ENCODE peak calls at places on chromosomes 11 and 22, in five cellular contexts. X, B, Q, T and K are unnamed samples.

GRCh38 chr22:20523118-20523983 is 15.9 kb downstream of the MED15 start:
- DNase-seq in X (no peak), B (peak), Q (no peak), T (no peak), K (peak)

GRCh38 chr11:14015711-14016110 is 53.2 kb downstream of the SPON1 start:
- DNase-seq in X (no peak), B (peak), Q (peak), T (peak), K (no peak)

GRCh38 chr22:28801845-28802594 is 1.7 kb upstream of the XBP1 start:
- DNase-seq in X (peak), B (no peak), Q (peak), T (no peak), K (peak)

GRCh38 chr11:69891421-69892236 is 72.4 kb upstream of the FGF3 start:
- DNase-seq in X (peak), B (no peak), Q (no peak), T (no peak), K (no peak)

GRCh38 chr11:86172894-86173293 is 71.7 kb upstream of the EED start:
- DNase-seq in X (no peak), B (peak), Q (no peak), T (no peak), K (no peak)

GRCh38 chr11:103608566-103608965 is 427.9 kb upstream of the DDI1 start:
- DNase-seq in X (no peak), B (peak), Q (no peak), T (no peak), K (no peak)

GRCh38 chr22:41979423-41980250 is 10.4 kb downstream of the SEPTIN3 start:
- DNase-seq in X (no peak), B (no peak), Q (no peak), T (no peak), K (no peak)

GRCh38 chr11:18865951-18866350 is 73.3 kb downstream of the MRGPRX1 start:
- DNase-seq in X (no peak), B (no peak), Q (no peak), T (peak), K (no peak)

GRCh38 chr11:83195649-83196048 is 2.1 kb downstream of the ANKRD42 start:
- DNase-seq in X (no peak), B (no peak), Q (no peak), T (no peak), K (no peak)
- H3K4me3 ChIP-seq in X (no peak), B (no peak), Q (no peak), T (peak), K (no peak)

GRCh38 chr11:96340555-96340885 is 2.5 kb downstream of the MAML2 start:
- DNase-seq in X (no peak), B (peak), Q (no peak), T (no peak), K (no peak)

GRCh38 chr11:96337541-96338530 is 5.2 kb downstream of the MAML2 start:
- DNase-seq in X (no peak), B (peak), Q (no peak), T (no peak), K (no peak)

GRCh38 chr11:96339704-96340554 is 3.1 kb downstream of the MAML2 start:
- DNase-seq in X (no peak), B (peak), Q (no peak), T (no peak), K (no peak)

GRCh38 chr11:96341237-96342130 is 1.5 kb downstream of the MAML2 start:
- DNase-seq in X (peak), B (peak), Q (peak), T (peak), K (peak)

GRCh38 chr11:96338910-96339703 is 3.9 kb downstream of the MAML2 start:
- DNase-seq in X (peak), B (peak), Q (no peak), T (no peak), K (peak)
- H3K4me3 ChIP-seq in X (no peak), B (peak), Q (no peak), T (no peak), K (no peak)

GRCh38 chr11:121721961-121722360 is 269.2 kb upstream of the SORL1-AS1 start:
- DNase-seq in X (no peak), B (no peak), Q (peak), T (no peak), K (no peak)
- H3K4me3 ChIP-seq in X (peak), B (peak), Q (no peak), T (peak), K (no peak)

GRCh38 chr11:64908766-64909165 is 8.2 kb downstream of the ATG2A start:
- DNase-seq in X (no peak), B (no peak), Q (no peak), T (no peak), K (no peak)
- H3K4me3 ChIP-seq in X (no peak), B (no peak), Q (no peak), T (no peak), K (no peak)

GRCh38 chr11:73978576-73979086 is 4.0 kb downstream of the UCP2 start:
- DNase-seq in X (no peak), B (no peak), Q (no peak), T (no peak), K (no peak)
- H3K4me3 ChIP-seq in X (no peak), B (no peak), Q (no peak), T (no peak), K (no peak)

GRCh38 chr11:60845338-60845737 is 3.4 kb downstream of the CCDC86 start:
- DNase-seq in X (no peak), B (no peak), Q (no peak), T (no peak), K (no peak)
- H3K4me3 ChIP-seq in X (no peak), B (no peak), Q (no peak), T (no peak), K (peak)

DNA sequence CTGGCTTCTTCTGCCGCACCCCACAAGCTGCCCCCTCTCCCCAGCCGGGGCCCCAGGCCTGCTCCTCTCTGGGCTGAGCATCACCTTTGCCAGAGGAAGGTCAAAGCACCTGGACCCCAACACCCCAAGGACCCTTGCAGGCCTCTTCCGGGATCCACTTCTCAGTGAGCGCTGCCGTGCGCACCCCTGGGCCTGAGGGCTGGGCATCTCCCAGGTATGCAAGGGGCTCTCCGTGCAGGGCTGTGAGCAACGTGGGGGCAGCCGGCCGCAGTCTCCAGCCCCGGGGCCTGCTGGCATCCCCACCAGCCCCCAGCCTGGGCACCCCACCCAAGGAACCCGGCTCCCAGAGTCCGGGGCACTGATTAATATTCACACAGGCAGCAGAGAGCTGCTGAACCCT is 64.0 kb downstream of the BRD1 start:
- DNase-seq in X (no peak), B (no peak), Q (no peak), T (no peak), K (no peak)
- H3K4me3 ChIP-seq in X (no peak), B (no peak), Q (no peak), T (no peak), K (no peak)

GRCh38 chr11:120212926-120213325 is 2.1 kb downstream of the OAF start:
- DNase-seq in X (no peak), B (no peak), Q (no peak), T (no peak), K (no peak)
- H3K4me3 ChIP-seq in X (peak), B (peak), Q (no peak), T (peak), K (no peak)

GRCh38 chr11:96332236-96332761 is 10.7 kb downstream of the MAML2 start:
- DNase-seq in X (no peak), B (no peak), Q (no peak), T (no peak), K (no peak)
- H3K4me3 ChIP-seq in X (no peak), B (no peak), Q (no peak), T (no peak), K (no peak)

DNA sequence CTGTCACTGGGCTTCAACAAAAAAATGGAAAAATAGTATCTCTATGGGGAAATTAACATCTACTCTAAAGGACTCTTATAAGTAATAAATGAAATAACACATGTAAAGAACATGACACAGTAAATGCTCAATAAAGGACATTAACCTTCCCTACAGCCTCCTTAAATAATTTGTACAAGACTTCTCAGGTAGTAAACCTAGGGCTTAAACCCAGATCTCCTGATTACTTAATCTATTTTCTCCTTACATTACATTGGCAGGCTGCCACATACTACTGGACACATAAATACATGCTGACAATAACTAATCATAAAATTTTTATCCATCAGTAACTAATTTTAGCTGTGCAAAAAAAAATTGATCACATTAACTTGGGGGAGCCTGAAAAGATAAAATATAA is 4.9 kb downstream of the AMBRA1 start:
- DNase-seq in X (no peak), B (no peak), Q (no peak), T (no peak), K (no peak)
- H3K4me3 ChIP-seq in X (no peak), B (no peak), Q (no peak), T (no peak), K (no peak)